ENCODE peak calls at places on chromosomes 3 and 15, in five cellular contexts. One of them, this sample, is unnamed.

GRCh38 chr15:80152896-80153876 is at the start of gene FAH:
- DNase-seq in fibroblast of lung: peak; percentile 62
- DNase-seq in upper lobe of right lung: no peak
- DNase-seq in GM10248: no peak
- DNase-seq in prostate gland: no peak
- DNase-seq in this sample: peak; percentile 27

GRCh38 chr15:99997112-99997651 is 263.9 kb upstream of the LYSMD4 start:
- DNase-seq in fibroblast of lung: no peak
- DNase-seq in upper lobe of right lung: peak; percentile 57
- DNase-seq in GM10248: no peak
- DNase-seq in prostate gland: no peak
- DNase-seq in this sample: no peak

GRCh38 chr15:70573121-70573850 is 190.1 kb downstream of the UACA start:
- DNase-seq in fibroblast of lung: no peak
- DNase-seq in upper lobe of right lung: no peak
- DNase-seq in GM10248: no peak
- DNase-seq in prostate gland: no peak
- DNase-seq in this sample: no peak

GRCh38 chr15:63984331-63984730 is 62.0 kb downstream of the DAPK2 start:
- DNase-seq in fibroblast of lung: no peak
- DNase-seq in upper lobe of right lung: no peak
- DNase-seq in GM10248: no peak
- DNase-seq in prostate gland: no peak
- DNase-seq in this sample: no peak

GRCh38 chr3:71893702-71894479 is 108.9 kb upstream of the PROK2 start:
- DNase-seq in fibroblast of lung: no peak
- DNase-seq in upper lobe of right lung: no peak
- DNase-seq in GM10248: no peak
- DNase-seq in prostate gland: no peak
- DNase-seq in this sample: no peak

GRCh38 chr15:68676011-68676605 is 97.3 kb downstream of the CORO2B start:
- DNase-seq in fibroblast of lung: peak; percentile 15
- DNase-seq in upper lobe of right lung: no peak
- DNase-seq in GM10248: no peak
- DNase-seq in prostate gland: no peak
- DNase-seq in this sample: no peak

GRCh38 chr3:12759097-12759679 is at the start of gene TMEM40:
- DNase-seq in fibroblast of lung: no peak
- DNase-seq in upper lobe of right lung: no peak
- DNase-seq in GM10248: no peak
- DNase-seq in prostate gland: peak; percentile 76
- DNase-seq in this sample: peak; percentile 86

GRCh38 chr3:53612508-53612907 is 118.1 kb downstream of the CACNA1D start:
- DNase-seq in fibroblast of lung: no peak
- DNase-seq in upper lobe of right lung: no peak
- DNase-seq in GM10248: no peak
- DNase-seq in prostate gland: no peak
- DNase-seq in this sample: no peak

GRCh38 chr3:193826126-193826795 is 233.3 kb downstream of the OPA1 start:
- DNase-seq in fibroblast of lung: peak; percentile 92
- DNase-seq in upper lobe of right lung: no peak
- DNase-seq in GM10248: no peak
- DNase-seq in prostate gland: no peak
- DNase-seq in this sample: peak; percentile 81

GRCh38 chr3:117602054-117602644 is 892.6 kb downstream of the TUSC7 start:
- DNase-seq in fibroblast of lung: no peak
- DNase-seq in upper lobe of right lung: no peak
- DNase-seq in GM10248: no peak
- DNase-seq in prostate gland: no peak
- DNase-seq in this sample: no peak

DNA sequence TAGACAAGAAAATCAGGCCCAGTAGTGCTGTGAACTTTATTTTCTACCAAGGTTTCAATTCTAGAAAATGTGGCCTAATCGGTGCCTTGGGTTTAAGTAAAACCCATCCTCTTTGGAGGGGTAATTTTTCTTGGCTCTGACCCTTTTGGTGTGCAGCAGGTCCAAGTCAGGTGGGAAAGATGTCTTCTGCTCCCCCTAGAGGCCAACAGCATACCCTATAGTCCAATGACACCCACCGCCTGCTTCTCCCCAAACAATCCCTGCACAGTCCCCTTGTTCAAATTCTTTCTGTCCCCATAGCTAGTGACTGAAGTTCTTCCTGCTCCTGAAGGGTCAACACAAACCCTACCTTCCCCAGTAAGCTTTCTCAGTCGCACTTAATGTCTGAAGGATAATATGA is 261.8 kb upstream of the GOLGA6L4 start:
- DNase-seq in fibroblast of lung: no peak
- DNase-seq in upper lobe of right lung: no peak
- DNase-seq in GM10248: peak; percentile 39
- DNase-seq in prostate gland: no peak
- DNase-seq in this sample: peak; percentile 33
- TF ChIP-seq CTCF in fibroblast of lung: peak; percentile 44
- TF ChIP-seq CTCF in upper lobe of right lung: peak; percentile 27
- TF ChIP-seq CTCF in GM10248: peak; percentile 48
- TF ChIP-seq CTCF in prostate gland: no peak
- TF ChIP-seq CTCF in this sample: peak; percentile 46

DNA sequence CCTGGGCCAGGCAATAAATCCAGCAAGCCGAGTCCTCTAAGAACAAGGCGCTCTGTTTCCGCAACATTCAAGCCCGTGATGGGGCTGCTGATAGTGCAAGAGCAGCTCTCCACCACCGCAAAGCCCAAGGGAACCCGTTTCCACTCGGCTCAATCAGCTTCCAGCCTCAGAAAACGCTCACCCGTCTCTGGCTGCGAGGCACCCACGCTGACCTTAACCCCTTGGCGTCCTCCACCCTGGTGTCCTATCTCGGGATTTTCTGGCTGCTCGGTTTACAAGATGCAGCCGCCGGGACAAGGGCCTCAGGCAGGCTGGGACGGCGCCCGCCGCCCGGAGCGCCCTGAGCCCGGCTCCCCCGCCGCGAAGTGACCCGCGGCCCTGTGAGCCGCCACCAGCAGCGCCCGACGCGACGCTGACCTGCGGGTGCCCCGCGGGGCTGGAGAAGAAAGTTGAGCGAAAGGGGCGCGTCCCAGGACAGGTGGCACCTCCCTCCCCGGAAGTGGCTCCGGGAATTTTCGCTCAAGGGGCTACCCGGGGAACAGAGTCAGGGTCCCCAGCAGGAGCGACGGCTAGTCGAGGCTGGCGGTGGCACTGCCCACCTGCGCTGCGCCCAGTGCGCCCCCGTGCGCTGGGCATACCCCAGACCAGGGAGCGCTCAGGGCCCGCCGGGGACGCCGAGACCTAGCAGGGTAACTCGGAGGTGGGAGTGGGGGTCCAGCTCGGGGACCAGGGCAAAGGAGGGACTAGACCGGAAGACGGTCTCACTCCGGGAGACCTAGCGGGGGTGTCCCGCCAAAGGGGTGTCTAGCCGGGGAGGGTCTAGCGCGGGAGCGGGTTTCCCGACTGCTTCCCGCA is 18.1 kb downstream of the SPATA12 start:
- DNase-seq in fibroblast of lung: peak; percentile 55
- DNase-seq in upper lobe of right lung: peak; percentile 77
- DNase-seq in GM10248: peak; percentile 44
- DNase-seq in prostate gland: peak; percentile 59
- DNase-seq in this sample: peak; percentile 33
- TF ChIP-seq CTCF in fibroblast of lung: no peak
- TF ChIP-seq CTCF in upper lobe of right lung: no peak
- TF ChIP-seq CTCF in GM10248: peak; percentile 50
- TF ChIP-seq CTCF in prostate gland: no peak
- TF ChIP-seq CTCF in this sample: no peak

DNA sequence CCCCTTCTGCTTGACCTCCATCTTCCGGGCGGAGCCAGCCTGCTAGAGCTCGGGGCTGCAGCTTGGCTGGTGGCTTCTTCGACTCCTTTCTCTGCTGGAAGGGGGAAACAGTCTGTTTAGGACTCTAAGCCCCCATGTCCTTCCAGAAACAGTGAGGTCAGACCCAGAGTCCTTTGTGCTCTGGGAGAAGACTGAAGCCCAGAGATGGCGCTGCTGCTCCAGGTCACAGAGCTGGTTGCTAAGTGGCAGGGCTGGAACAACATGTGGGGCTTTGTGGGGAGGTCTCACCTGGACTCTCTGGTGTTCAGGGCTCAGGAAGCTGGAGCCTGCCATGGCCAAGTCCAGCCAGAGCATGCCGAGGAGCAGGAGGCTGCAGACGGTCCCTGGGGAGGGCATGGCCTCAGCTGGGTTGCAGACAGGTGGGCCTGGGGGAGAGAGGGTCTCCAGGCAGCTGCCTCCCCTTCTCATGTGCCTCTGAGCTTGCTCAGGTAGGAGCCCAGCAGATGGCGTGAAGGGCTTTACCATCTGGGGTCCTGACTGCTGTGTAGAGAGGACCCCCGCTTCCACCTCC is 2.9 kb downstream of the GHRL start:
- DNase-seq in fibroblast of lung: no peak
- DNase-seq in upper lobe of right lung: peak; percentile 51
- DNase-seq in GM10248: no peak
- DNase-seq in prostate gland: no peak
- DNase-seq in this sample: no peak
- TF ChIP-seq CTCF in fibroblast of lung: no peak
- TF ChIP-seq CTCF in upper lobe of right lung: no peak
- TF ChIP-seq CTCF in GM10248: no peak
- TF ChIP-seq CTCF in prostate gland: no peak
- TF ChIP-seq CTCF in this sample: no peak

DNA sequence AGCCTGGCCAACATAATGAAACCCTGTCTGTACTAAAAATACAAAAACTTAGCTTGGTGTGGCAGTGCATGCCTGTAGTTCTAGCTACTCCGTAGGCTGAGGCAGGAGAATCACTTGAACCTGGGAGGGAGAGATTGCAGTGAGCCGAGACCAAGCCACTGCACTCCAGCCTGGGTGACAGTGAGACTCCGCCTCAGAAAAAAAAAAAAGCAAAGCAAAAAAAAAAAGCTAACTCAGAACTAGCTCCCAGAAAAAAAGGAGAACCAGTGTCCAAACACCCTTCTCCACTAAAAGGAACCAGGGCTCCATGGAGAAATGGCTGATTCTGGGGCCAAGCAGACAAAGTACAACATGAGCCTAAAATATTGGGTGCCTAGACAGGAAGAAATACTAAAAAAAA is 16.7 kb upstream of the CRTC3 start:
- DNase-seq in fibroblast of lung: no peak
- DNase-seq in upper lobe of right lung: no peak
- DNase-seq in GM10248: no peak
- DNase-seq in prostate gland: no peak
- DNase-seq in this sample: no peak
- TF ChIP-seq CTCF in fibroblast of lung: no peak
- TF ChIP-seq CTCF in upper lobe of right lung: no peak
- TF ChIP-seq CTCF in GM10248: no peak
- TF ChIP-seq CTCF in prostate gland: no peak
- TF ChIP-seq CTCF in this sample: no peak

GRCh38 chr3:8336456-8336855 is 165.2 kb upstream of the LMCD1 start:
- DNase-seq in fibroblast of lung: no peak
- DNase-seq in upper lobe of right lung: no peak
- DNase-seq in GM10248: no peak
- DNase-seq in prostate gland: no peak
- DNase-seq in this sample: no peak
- TF ChIP-seq CTCF in fibroblast of lung: peak; percentile 36
- TF ChIP-seq CTCF in upper lobe of right lung: peak; percentile 10
- TF ChIP-seq CTCF in GM10248: peak; percentile 2
- TF ChIP-seq CTCF in prostate gland: no peak
- TF ChIP-seq CTCF in this sample: peak; percentile 21

GRCh38 chr15:41995476-41995855 is 23.1 kb upstream of the EHD4 start:
- DNase-seq in fibroblast of lung: no peak
- DNase-seq in upper lobe of right lung: no peak
- DNase-seq in GM10248: no peak
- DNase-seq in prostate gland: no peak
- DNase-seq in this sample: no peak

GRCh38 chr15:41999290-42000285 is 21.3 kb downstream of the PLA2G4E start:
- DNase-seq in fibroblast of lung: no peak
- DNase-seq in upper lobe of right lung: peak; percentile 2
- DNase-seq in GM10248: no peak
- DNase-seq in prostate gland: no peak
- DNase-seq in this sample: no peak

GRCh38 chr15:41996921-41997592 is 23.8 kb downstream of the PLA2G4E start:
- DNase-seq in fibroblast of lung: no peak
- DNase-seq in upper lobe of right lung: peak; percentile 53
- DNase-seq in GM10248: no peak
- DNase-seq in prostate gland: no peak
- DNase-seq in this sample: no peak

GRCh38 chr15:41996376-41996775 is 24.0 kb upstream of the EHD4 start:
- DNase-seq in fibroblast of lung: no peak
- DNase-seq in upper lobe of right lung: peak; percentile 49
- DNase-seq in GM10248: no peak
- DNase-seq in prostate gland: no peak
- DNase-seq in this sample: no peak

GRCh38 chr15:41997845-41998244 is 23.0 kb downstream of the PLA2G4E start:
- DNase-seq in fibroblast of lung: no peak
- DNase-seq in upper lobe of right lung: peak; percentile 48
- DNase-seq in GM10248: no peak
- DNase-seq in prostate gland: no peak
- DNase-seq in this sample: no peak
- TF ChIP-seq CTCF in fibroblast of lung: no peak
- TF ChIP-seq CTCF in upper lobe of right lung: no peak
- TF ChIP-seq CTCF in GM10248: no peak
- TF ChIP-seq CTCF in prostate gland: no peak
- TF ChIP-seq CTCF in this sample: no peak

GRCh38 chr15:34855397-34855796 is 60.0 kb upstream of the ACTC1 start:
- DNase-seq in fibroblast of lung: peak; percentile 81
- DNase-seq in upper lobe of right lung: no peak
- DNase-seq in GM10248: no peak
- DNase-seq in prostate gland: no peak
- DNase-seq in this sample: peak; percentile 62
- TF ChIP-seq CTCF in fibroblast of lung: no peak
- TF ChIP-seq CTCF in upper lobe of right lung: no peak
- TF ChIP-seq CTCF in GM10248: no peak
- TF ChIP-seq CTCF in prostate gland: no peak
- TF ChIP-seq CTCF in this sample: no peak

GRCh38 chr15:34223904-34224596 is 766 bp upstream of the EMC4 start:
- DNase-seq in fibroblast of lung: no peak
- DNase-seq in upper lobe of right lung: no peak
- DNase-seq in GM10248: peak; percentile 31
- DNase-seq in prostate gland: no peak
- DNase-seq in this sample: peak; percentile 11
- TF ChIP-seq CTCF in fibroblast of lung: no peak
- TF ChIP-seq CTCF in upper lobe of right lung: no peak
- TF ChIP-seq CTCF in GM10248: no peak
- TF ChIP-seq CTCF in prostate gland: no peak
- TF ChIP-seq CTCF in this sample: no peak

GRCh38 chr15:84818221-84819131 is 1.3 kb downstream of the ALPK3 start:
- DNase-seq in fibroblast of lung: peak; percentile 39
- DNase-seq in upper lobe of right lung: peak; percentile 56
- DNase-seq in GM10248: no peak
- DNase-seq in prostate gland: no peak
- DNase-seq in this sample: no peak
- TF ChIP-seq CTCF in fibroblast of lung: no peak
- TF ChIP-seq CTCF in upper lobe of right lung: no peak
- TF ChIP-seq CTCF in GM10248: no peak
- TF ChIP-seq CTCF in prostate gland: no peak
- TF ChIP-seq CTCF in this sample: no peak